ENCODE peak calls at places on chromosomes 5 and 9, in ten cellular contexts. K, O, F, W, X, B, I, C, G and J are unnamed samples.

GRCh38 chr5:96408276-96408777 is 24.7 kb downstream of the PCSK1 start:
- DNase-seq in K (no peak), O (no peak), F (no peak), W (no peak), X (no peak), B (no peak), I (no peak), C (no peak), G (no peak), J (no peak)

GRCh38 chr5:38925154-38925925 is 79.5 kb downstream of the OSMR start:
- DNase-seq in K (no peak), O (no peak), F (no peak), W (no peak), X (no peak), B (no peak), I (no peak), C (no peak), G (peak; percentile 20), J (no peak)

GRCh38 chr5:1011226-1011631 is 2.6 kb downstream of the NKD2 start:
- DNase-seq in K (peak; percentile 58), O (peak; percentile 21), F (no peak), W (peak; percentile 36), X (peak; percentile 46), B (peak; percentile 54), I (peak; percentile 22), C (no peak), G (no peak), J (no peak)

GRCh38 chr5:132460835-132461230 is 29.7 kb downstream of the IRF1 start:
- DNase-seq in K (peak; percentile 64), O (no peak), F (no peak), W (peak; percentile 7), X (no peak), B (no peak), I (no peak), C (no peak), G (no peak), J (no peak)

GRCh38 chr9:95078516-95078915 is 239.0 kb downstream of the FANCC start:
- DNase-seq in K (peak; percentile 54), O (no peak), F (no peak), W (no peak), X (no peak), B (no peak), I (no peak), C (peak; percentile 23), G (no peak), J (no peak)

GRCh38 chr9:123397975-123398374 is 42.0 kb downstream of the CRB2 start:
- DNase-seq in K (no peak), O (no peak), F (no peak), W (no peak), X (no peak), B (no peak), I (no peak), C (no peak), G (no peak), J (no peak)

GRCh38 chr9:92896037-92896436 is 18.2 kb upstream of the ZNF484 start:
- DNase-seq in K (no peak), O (no peak), F (no peak), W (no peak), X (no peak), B (no peak), I (no peak), C (no peak), G (no peak), J (no peak)

GRCh38 chr5:33441241-33441844 is 578 bp downstream of the TARS1 start:
- DNase-seq in K (no peak), O (no peak), F (no peak), W (peak; percentile 24), X (peak; percentile 39), B (no peak), I (no peak), C (peak; percentile 19), G (no peak), J (no peak)

GRCh38 chr9:137459147-137459600 is at the start of gene NSMF:
- DNase-seq in K (peak; percentile 98), O (peak; percentile 95), F (peak; percentile 83), W (peak; percentile 97), X (peak; percentile 99), B (peak; percentile 98), I (peak; percentile 94), C (peak; percentile 93), G (peak; percentile 47), J (peak; percentile 94)

GRCh38 chr9:14829204-14829603 is 81.0 kb downstream of the FREM1 start:
- DNase-seq in K (no peak), O (no peak), F (no peak), W (no peak), X (no peak), B (no peak), I (no peak), C (no peak), G (no peak), J (no peak)
- H3K27me3 ChIP-seq in K (no peaks in the 10 kb centered on the region), O (no peaks in the 10 kb centered on the region), F (no peaks in the 10 kb centered on the region), W (no peaks in the 10 kb centered on the region), X (no peaks in the 10 kb centered on the region), B (no peaks in the 10 kb centered on the region), I (no peaks in the 10 kb centered on the region), C (no peaks in the 10 kb centered on the region), G (peaks cover 2% of the 10 kb centered on the region), J (no peaks in the 10 kb centered on the region)

DNA sequence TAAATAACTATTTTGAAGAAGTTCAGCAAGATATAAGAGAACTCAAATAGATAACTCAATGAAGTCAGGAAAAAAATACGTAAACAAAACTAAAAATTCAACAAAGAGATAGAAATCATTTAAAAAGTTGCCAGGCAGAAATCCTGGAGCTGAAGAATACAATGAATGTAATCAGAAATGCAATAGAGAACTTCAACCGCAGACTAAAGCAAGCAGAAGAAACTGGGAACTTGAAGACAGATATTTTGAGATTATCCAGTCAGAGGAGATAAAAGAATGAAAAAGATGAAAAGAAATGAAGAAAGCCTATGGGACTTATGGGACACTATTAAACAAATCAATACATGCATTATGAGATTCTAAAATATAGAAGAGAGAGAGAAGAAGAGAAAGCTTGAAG is 129.1 kb upstream of the LPAR1 start:
- DNase-seq in K (no peak), O (no peak), F (no peak), W (no peak), X (no peak), B (no peak), I (no peak), C (no peak), G (no peak), J (no peak)
- H3K9me3 ChIP-seq in K (no peaks in the 10 kb centered on the region), O (peaks cover 11% of the 10 kb centered on the region), F (peaks cover 8% of the 10 kb centered on the region), W (peaks cover 9% of the 10 kb centered on the region), X (no peaks in the 10 kb centered on the region), B (no peaks in the 10 kb centered on the region), I (peaks cover 47% of the 10 kb centered on the region), C (no peaks in the 10 kb centered on the region), G (peaks cover 8% of the 10 kb centered on the region), J (no peaks in the 10 kb centered on the region)

DNA sequence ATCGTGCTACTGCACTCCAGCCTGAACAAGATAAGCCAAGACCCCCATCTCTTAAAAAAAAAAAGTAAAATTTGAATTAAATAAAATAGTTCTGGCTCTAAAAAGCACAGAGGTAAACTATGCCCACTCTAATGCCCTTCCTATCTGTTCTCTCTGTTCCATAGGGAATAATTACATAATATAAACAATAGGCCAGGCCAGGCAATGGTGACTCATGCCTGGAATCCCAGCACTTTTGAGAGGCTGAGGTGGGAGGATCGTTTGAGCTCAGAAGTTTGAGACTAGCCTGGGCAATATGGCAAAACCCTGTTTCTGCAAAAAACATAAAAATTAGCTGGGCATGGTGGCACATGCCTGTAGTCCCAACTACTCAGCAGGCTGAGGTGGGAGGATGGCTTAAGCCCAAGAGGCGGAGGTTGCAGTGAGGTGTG is 47.4 kb downstream of the MYO10 start:
- DNase-seq in K (no peak), O (no peak), F (no peak), W (no peak), X (no peak), B (no peak), I (no peak), C (no peak), G (no peak), J (no peak)
- H3K4me3 ChIP-seq in K (no peak overlapping the region), O (no peak overlapping the region), F (no peak overlapping the region), W (no peak overlapping the region), X (no peak overlapping the region), B (no peak overlapping the region), I (no peak overlapping the region), C (no peak overlapping the region), G (no peak overlapping the region), J (no peak overlapping the region)

DNA sequence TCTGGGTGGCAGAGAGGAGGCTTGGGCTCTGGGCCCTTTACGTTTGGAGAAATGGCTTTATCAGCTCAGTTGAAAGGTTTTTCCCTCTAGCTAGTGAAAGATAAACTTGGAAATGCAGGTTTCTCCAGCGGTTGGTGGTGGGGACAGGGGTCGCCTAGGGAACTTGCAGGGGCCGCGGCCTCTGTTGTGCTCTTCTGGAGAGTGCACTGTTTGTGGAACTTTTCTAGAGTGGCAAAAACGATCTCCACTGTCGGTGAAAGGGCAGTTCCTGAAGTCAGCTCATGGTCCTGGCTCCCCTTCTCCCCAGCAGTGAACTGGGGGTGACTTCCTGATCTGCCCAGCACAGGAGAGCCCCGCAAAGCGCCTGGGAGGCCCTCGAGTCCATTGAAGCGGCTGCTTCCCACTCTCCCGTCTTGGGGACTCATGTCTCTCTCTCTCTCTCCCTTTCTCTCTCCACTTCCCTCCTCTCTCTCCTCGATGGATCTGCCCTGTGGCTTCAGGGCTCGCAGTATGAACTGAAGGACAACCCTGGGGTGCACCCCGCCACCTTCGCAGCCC is 3.2 kb downstream of the IRX1 start:
- DNase-seq in K (no peak), O (no peak), F (no peak), W (no peak), X (no peak), B (peak; percentile 55), I (no peak), C (no peak), G (no peak), J (no peak)
- H3K27me3 ChIP-seq in K (peaks cover 95% of the 10 kb centered on the region), O (peaks cover 99% of the 10 kb centered on the region), F (peaks cover 71% of the 10 kb centered on the region), W (peaks cover 98% of the 10 kb centered on the region), X (no peaks in the 10 kb centered on the region), B (peaks cover 82% of the 10 kb centered on the region), I (peaks cover 100% of the 10 kb centered on the region), C (peaks cover 76% of the 10 kb centered on the region), G (peaks cover 71% of the 10 kb centered on the region), J (peaks cover 84% of the 10 kb centered on the region)

GRCh38 chr5:172659570-172659908 is 18.5 kb downstream of the NEURL1B start:
- DNase-seq in K (no peak), O (no peak), F (no peak), W (no peak), X (no peak), B (no peak), I (no peak), C (no peak), G (no peak), J (no peak)

GRCh38 chr5:172660974-172661373 is 19.9 kb downstream of the NEURL1B start:
- DNase-seq in K (peak; percentile 50), O (no peak), F (no peak), W (no peak), X (no peak), B (no peak), I (no peak), C (no peak), G (no peak), J (no peak)

GRCh38 chr5:172661536-172661935 is 20.5 kb downstream of the NEURL1B start:
- DNase-seq in K (peak; percentile 40), O (no peak), F (no peak), W (no peak), X (no peak), B (no peak), I (no peak), C (no peak), G (no peak), J (no peak)

GRCh38 chr5:172658869-172659513 is 17.9 kb downstream of the NEURL1B start:
- DNase-seq in K (peak; percentile 88), O (peak; percentile 90), F (no peak), W (peak; percentile 60), X (no peak), B (no peak), I (peak; percentile 69), C (peak; percentile 58), G (no peak), J (no peak)

GRCh38 chr5:172659909-172660628 is 19.0 kb downstream of the NEURL1B start:
- DNase-seq in K (peak; percentile 98), O (peak; percentile 98), F (no peak), W (peak; percentile 83), X (no peak), B (peak; percentile 93), I (peak; percentile 91), C (peak; percentile 90), G (peak; percentile 72), J (peak; percentile 95)
- H3K9me3 ChIP-seq in K (no peaks in the 10 kb centered on the region), O (peaks cover 2% of the 10 kb centered on the region), F (peaks cover 9% of the 10 kb centered on the region), W (no peaks in the 10 kb centered on the region), X (no peaks in the 10 kb centered on the region), B (no peaks in the 10 kb centered on the region), I (peaks cover 11% of the 10 kb centered on the region), C (no peaks in the 10 kb centered on the region), G (peaks cover 18% of the 10 kb centered on the region), J (no peaks in the 10 kb centered on the region)